ENCODE peak calls at places on chromosomes 2 and 18, in four cellular contexts. M is fibroblast of the aortic adventitia, T is A549, E is MM.1S. B is an unnamed sample.

GRCh38 chr18:21484851-21485636 is 115.5 kb downstream of the ESCO1 start:
- DNase-seq in M (peak), T (no peak), E (no peak), B (no peak)

GRCh38 chr2:74119324-74119723 is 28.4 kb downstream of the BOLA3 start:
- DNase-seq in M (peak), T (no peak), E (peak), B (no peak)

GRCh38 chr18:74869904-74870863 is 272.5 kb downstream of the ZNF407 start:
- DNase-seq in M (no peak), T (no peak), E (peak), B (peak)

GRCh38 chr2:62547849-62548248 is 41.9 kb upstream of the TMEM17 start:
- DNase-seq in M (peak), T (peak), E (no peak), B (no peak)

GRCh38 chr2:203225423-203226039 is 13.3 kb upstream of the CYP20A1 start:
- DNase-seq in M (peak), T (peak), E (peak), B (no peak)

GRCh38 chr18:8662574-8663255 is 42.6 kb upstream of the MTCL1 start:
- DNase-seq in M (no peak), T (no peak), E (no peak), B (no peak)

GRCh38 chr2:176891857-176892256 is 320.7 kb upstream of the HNRNPA3 start:
- DNase-seq in M (no peak), T (no peak), E (no peak), B (no peak)

GRCh38 chr2:230940476-230940815 is 15.4 kb upstream of the GPR55 start:
- DNase-seq in M (no peak), T (no peak), E (no peak), B (no peak)

GRCh38 chr2:241905716-241906376 is 36.3 kb downstream of the RTP5 start:
- DNase-seq in M (no peak), T (no peak), E (no peak), B (no peak)

GRCh38 chr2:239959059-239959971 is 65.8 kb downstream of the NDUFA10 start:
- DNase-seq in M (peak), T (no peak), E (no peak), B (no peak)

GRCh38 chr2:128016620-128017019 is 11.2 kb downstream of the SAP130 start:
- DNase-seq in M (peak), T (no peak), E (no peak), B (no peak)

GRCh38 chr18:59005266-59005665 is 134.4 kb upstream of the SEC11C start:
- DNase-seq in M (peak), T (peak), E (no peak), B (no peak)

GRCh38 chr2:130264501-130264900 is 66.3 kb upstream of the TUBA3E start:
- DNase-seq in M (no peak), T (no peak), E (no peak), B (no peak)

GRCh38 chr2:115160523-115161521 is 718.4 kb downstream of the DPP10 start:
- DNase-seq in M (no peak), T (no peak), E (peak), B (peak)

GRCh38 chr2:161122772-161123530 is 37.3 kb upstream of the TANK start:
- DNase-seq in M (peak), T (peak), E (peak), B (no peak)

GRCh38 chr2:87996570-87996969 is 19.8 kb downstream of the RNU2-63P start:
- DNase-seq in M (no peak), T (no peak), E (no peak), B (no peak)

GRCh38 chr2:40551081-40551480 is 99.2 kb upstream of the SLC8A1 start:
- DNase-seq in M (no peak), T (no peak), E (no peak), B (no peak)

GRCh38 chr2:40556739-40557138 is 104.8 kb upstream of the SLC8A1 start:
- DNase-seq in M (no peak), T (no peak), E (no peak), B (no peak)

GRCh38 chr2:40556298-40556697 is 104.4 kb upstream of the SLC8A1 start:
- DNase-seq in M (peak), T (no peak), E (no peak), B (no peak)

GRCh38 chr2:40558772-40559171 is 106.9 kb upstream of the SLC8A1 start:
- DNase-seq in M (no peak), T (no peak), E (no peak), B (no peak)

GRCh38 chr2:40554665-40555294 is 102.9 kb upstream of the SLC8A1 start:
- DNase-seq in M (peak), T (peak), E (peak), B (peak)
- TF ChIP-seq CTCF in M (peak), T (peak), E (peak), B (peak)

GRCh38 chr2:31675485-31675901 is 94.8 kb upstream of the SRD5A2 start:
- DNase-seq in M (no peak), T (peak), E (no peak), B (no peak)

GRCh38 chr2:31674446-31674845 is 93.7 kb upstream of the SRD5A2 start:
- DNase-seq in M (no peak), T (no peak), E (no peak), B (no peak)
- TF ChIP-seq CTCF in M (no peak), T (no peak), E (no peak), B (no peak)

GRCh38 chr2:8654483-8654882 is 27.4 kb upstream of the ID2 start:
- DNase-seq in M (no peak), T (no peak), E (no peak), B (no peak)

GRCh38 chr2:8656160-8656641 is 25.7 kb upstream of the ID2 start:
- DNase-seq in M (peak), T (peak), E (no peak), B (no peak)

GRCh38 chr2:8653485-8653884 is 28.4 kb upstream of the ID2 start:
- DNase-seq in M (no peak), T (no peak), E (no peak), B (no peak)

GRCh38 chr2:8652774-8653426 is 29.0 kb upstream of the ID2 start:
- DNase-seq in M (no peak), T (no peak), E (no peak), B (no peak)

DNA sequence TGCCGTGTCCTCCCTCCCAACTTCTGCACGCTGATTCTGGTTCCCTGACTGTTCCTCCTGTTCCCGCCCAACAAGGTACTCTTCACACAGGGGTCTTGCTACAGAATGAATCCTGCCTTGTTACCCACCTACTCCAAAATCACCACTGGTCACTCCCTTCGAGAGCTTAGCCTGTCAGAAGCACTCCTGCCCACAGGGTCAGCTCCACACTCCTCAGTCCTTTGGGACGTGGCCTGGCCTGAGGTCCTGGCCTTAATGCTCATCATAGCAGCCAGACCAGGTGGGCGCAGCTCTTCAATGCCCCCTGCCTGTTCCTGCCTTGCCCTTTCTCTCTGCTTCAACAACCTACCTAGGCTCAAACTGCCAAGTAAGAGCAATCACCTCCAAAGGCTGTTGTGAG is 27.8 kb upstream of the ID2 start:
- DNase-seq in M (no peak), T (no peak), E (no peak), B (no peak)
- TF ChIP-seq CTCF in M (no peak), T (no peak), E (no peak), B (no peak)

GRCh38 chr18:48749768-48750167 is 201.0 kb downstream of the SMAD7 start:
- DNase-seq in M (peak), T (no peak), E (no peak), B (no peak)
- TF ChIP-seq CTCF in M (peak), T (no peak), E (no peak), B (no peak)

GRCh38 chr18:62399781-62400308 is 74.7 kb downstream of the TNFRSF11A start:
- DNase-seq in M (no peak), T (peak), E (no peak), B (no peak)
- TF ChIP-seq CTCF in M (no peak), T (no peak), E (no peak), B (peak)